ENCODE peak calls at places on chromosomes 5 and 9, in seven cellular contexts. H, X, R, Q, P, F and E are unnamed samples.

GRCh38 chr9:76996700-76997099 is 22.8 kb upstream of the FOXB2 start:
- DNase-seq in Q (peak), P (peak), X (peak), F (peak), R (peak), H (no peak), E (peak)

GRCh38 chr9:6759114-6759977 is 1.6 kb downstream of the KDM4C start:
- DNase-seq in X (no peak), H (peak), R (peak), Q (no peak), P (peak), F (peak), E (peak)

GRCh38 chr5:115262066-115262404 is 642 bp downstream of the PGGT1B start:
- DNase-seq in H (no peak), F (peak), X (no peak), P (peak), R (peak), Q (no peak), E (peak)

GRCh38 chr5:132190161-132190817 is 37.4 kb downstream of the P4HA2 start:
- DNase-seq in H (peak), R (peak), F (no peak), P (peak), X (no peak), Q (peak), E (peak)

GRCh38 chr9:114287001-114287762 is 35.7 kb upstream of the ORM1 start:
- DNase-seq in F (no peak), X (peak), Q (no peak), R (no peak), P (no peak), H (no peak), E (no peak)

GRCh38 chr5:172866802-172867748 is 33.0 kb downstream of the ERGIC1 start:
- DNase-seq in Q (no peak), H (no peak), P (peak), F (no peak), R (no peak), X (peak), E (no peak)

GRCh38 chr5:2260211-2260985 is 377.7 kb upstream of the IRX4 start:
- DNase-seq in R (no peak), F (no peak), Q (no peak), H (no peak), X (no peak), P (no peak), E (no peak)

GRCh38 chr9:124133752-124134151 is 122.2 kb downstream of the LHX2 start:
- DNase-seq in R (peak), F (peak), P (peak), H (no peak), X (peak), Q (peak), E (no peak)

GRCh38 chr5:149871471-149871870 is 73.1 kb downstream of the PDE6A start:
- DNase-seq in R (no peak), X (no peak), P (no peak), H (no peak), Q (no peak), F (no peak), E (no peak)

GRCh38 chr5:106094836-106095235 is 1575.9 kb downstream of the EFNA5 start:
- DNase-seq in P (no peak), R (no peak), H (no peak), X (no peak), F (no peak), Q (no peak), E (no peak)

GRCh38 chr5:159095218-159095617 is 4.5 kb downstream of the EBF1 start:
- DNase-seq in P (no peak), Q (no peak), F (no peak), R (no peak), H (no peak), X (no peak), E (no peak)

GRCh38 chr9:133735415-133735775 is 2.8 kb downstream of the SARDH start:
- DNase-seq in Q (no peak), P (no peak), X (no peak), R (no peak), H (no peak), F (no peak), E (no peak)

GRCh38 chr9:104177003-104177611 is 83.0 kb downstream of the SMC2 start:
- DNase-seq in Q (peak), P (no peak), H (peak), X (no peak), R (peak), F (no peak), E (peak)

GRCh38 chr5:14816999-14817761 is 54.4 kb downstream of the ANKH start:
- DNase-seq in X (peak), Q (no peak), F (peak), P (peak), H (no peak), R (peak), E (peak)

GRCh38 chr5:121976979-121977378 is 15.2 kb downstream of the SRFBP1 start:
- DNase-seq in X (no peak), P (peak), F (no peak), Q (no peak), H (no peak), R (peak), E (peak)

GRCh38 chr5:59483971-59484472 is 409.5 kb downstream of the PDE4D start:
- DNase-seq in X (no peak), P (no peak), R (peak), F (no peak), Q (no peak), H (no peak), E (peak)

GRCh38 chr9:108612510-108612909 is 243.3 kb downstream of the ACTL7B start:
- DNase-seq in Q (no peak), R (no peak), X (no peak), H (no peak), P (no peak), F (no peak), E (peak)

GRCh38 chr5:144794922-144795321 is 624.2 kb downstream of the KCTD16 start:
- DNase-seq in P (no peak), X (no peak), H (no peak), R (peak), Q (no peak), F (no peak), E (no peak)

GRCh38 chr5:119529811-119530210 is 77.5 kb downstream of the HSD17B4 start:
- DNase-seq in P (no peak), H (no peak), F (no peak), R (no peak), Q (no peak), X (no peak), E (no peak)

GRCh38 chr5:9549941-9550340 is 4.1 kb upstream of the SEMA5A start:
- DNase-seq in H (no peak), Q (no peak), F (no peak), P (no peak), R (peak), X (no peak), E (peak)

GRCh38 chr9:99253772-99254431 is 31.8 kb downstream of the SEC61B start:
- DNase-seq in F (peak), X (no peak), P (peak), R (peak), Q (no peak), H (no peak), E (peak)